ENCODE peak calls at places on chromosomes 3 and 15, in six cellular contexts. R is right cardiac atrium, Z is psoas muscle, N is pancreas, Q is heart right ventricle, A is Panc1. B is an unnamed sample. For H3K27me3, the result is how much of the 10 kb centered on the place peaks cover.

GRCh38 chr3:197189633-197190032 is 108.8 kb downstream of the DLG1 start:
- ATAC-seq in N (no peak), Q (no peak), R (no peak), Z (no peak), A (no peak), B (no peak)

GRCh38 chr15:81511160-81511559 is 137.1 kb upstream of the TMC3 start:
- ATAC-seq in Z (no peak), Q (no peak), N (no peak), A (no peak), R (no peak), B (no peak)

GRCh38 chr3:129651316-129652202 is 45.1 kb upstream of the PLXND1 start:
- ATAC-seq in Q (peak), Z (peak), A (peak), R (no peak), N (no peak), B (no peak)

GRCh38 chr15:71202712-71203111 is 87.4 kb downstream of the THSD4 start:
- ATAC-seq in R (no peak), Z (peak), N (no peak), A (no peak), Q (no peak), B (no peak)

GRCh38 chr3:31508452-31509146 is 24.1 kb upstream of the STT3B start:
- ATAC-seq in Q (no peak), Z (no peak), N (no peak), R (no peak), A (no peak), B (no peak)

GRCh38 chr3:41102053-41102556 is 97.2 kb upstream of the CTNNB1 start:
- ATAC-seq in A (no peak), R (no peak), N (no peak), Q (no peak), Z (no peak), B (no peak)

GRCh38 chr3:115087512-115087911 is 59.6 kb downstream of the ZBTB20 start:
- ATAC-seq in R (no peak), Q (no peak), N (no peak), A (no peak), Z (no peak), B (no peak)

GRCh38 chr3:178518660-178519396 is 17.4 kb upstream of the KCNMB2 start:
- ATAC-seq in A (no peak), Z (no peak), R (peak), Q (no peak), N (peak), B (no peak)

GRCh38 chr15:48273047-48273446 is 58.2 kb upstream of the DUT start:
- ATAC-seq in A (no peak), Z (no peak), N (no peak), R (no peak), Q (no peak), B (no peak)

GRCh38 chr3:121793078-121793477 is 41.8 kb downstream of the IQCB1 start:
- ATAC-seq in Z (no peak), Q (no peak), N (no peak), A (no peak), R (no peak), B (no peak)

GRCh38 chr3:46396129-46396528 is 10.7 kb downstream of the CCR5AS start:
- ATAC-seq in R (no peak), Z (no peak), A (no peak), Q (no peak), N (no peak), B (no peak)

GRCh38 chr3:127775398-127776109 is 46.8 kb downstream of the MGLL start:
- ATAC-seq in A (peak), Z (peak), Q (peak), N (peak), R (peak), B (peak)

DNA sequence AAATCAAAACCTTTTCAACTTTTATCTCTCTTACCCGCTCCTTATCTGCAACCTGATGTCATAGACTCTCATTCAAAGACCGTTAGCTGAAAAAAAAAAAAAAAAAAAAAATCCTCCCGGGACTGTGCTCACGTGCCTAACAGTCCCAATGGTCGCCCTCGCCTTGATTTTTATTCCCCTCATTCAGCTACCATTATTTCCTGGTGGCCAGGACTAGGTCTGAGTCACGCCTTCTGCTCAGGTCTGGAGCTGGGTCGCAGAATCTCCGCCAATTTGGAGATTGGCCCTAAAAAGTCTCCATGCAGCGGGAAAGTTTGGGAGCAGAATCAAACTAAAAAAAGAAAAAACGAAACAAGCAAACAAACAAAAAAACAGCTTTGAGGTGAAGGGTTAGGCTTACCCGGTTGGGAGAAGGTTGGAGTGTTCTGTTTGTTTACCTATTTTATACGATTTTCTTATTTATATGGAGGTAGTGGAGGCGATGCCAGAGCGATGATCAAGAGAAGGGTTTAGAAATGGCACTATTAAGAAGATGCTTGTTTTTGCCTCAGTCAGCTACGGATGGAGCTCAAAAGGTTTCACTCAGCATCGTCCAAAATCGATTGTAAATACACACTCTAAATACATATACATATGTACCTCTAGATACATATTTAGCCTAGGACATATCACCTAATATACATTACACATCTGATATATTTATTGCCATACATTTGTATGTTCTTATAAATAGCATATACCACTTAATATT is 51.1 kb downstream of the ZIC4 start:
- ATAC-seq in N (no peak), R (no peak), Z (no peak), A (no peak), Q (no peak), B (no peak)
- H3K27me3 ChIP-seq in N (under half), R (under half), Z (under half), A (under half), Q (half or more), B (half or more)

GRCh38 chr3:186327912-186328487 is 34.0 kb downstream of the DGKG start:
- ATAC-seq in Z (no peak), R (no peak), A (no peak), N (no peak), Q (no peak), B (no peak)
- H3K27me3 ChIP-seq in Z (under half), R (under half), A (under half), N (under half), Q (under half), B (under half)

DNA sequence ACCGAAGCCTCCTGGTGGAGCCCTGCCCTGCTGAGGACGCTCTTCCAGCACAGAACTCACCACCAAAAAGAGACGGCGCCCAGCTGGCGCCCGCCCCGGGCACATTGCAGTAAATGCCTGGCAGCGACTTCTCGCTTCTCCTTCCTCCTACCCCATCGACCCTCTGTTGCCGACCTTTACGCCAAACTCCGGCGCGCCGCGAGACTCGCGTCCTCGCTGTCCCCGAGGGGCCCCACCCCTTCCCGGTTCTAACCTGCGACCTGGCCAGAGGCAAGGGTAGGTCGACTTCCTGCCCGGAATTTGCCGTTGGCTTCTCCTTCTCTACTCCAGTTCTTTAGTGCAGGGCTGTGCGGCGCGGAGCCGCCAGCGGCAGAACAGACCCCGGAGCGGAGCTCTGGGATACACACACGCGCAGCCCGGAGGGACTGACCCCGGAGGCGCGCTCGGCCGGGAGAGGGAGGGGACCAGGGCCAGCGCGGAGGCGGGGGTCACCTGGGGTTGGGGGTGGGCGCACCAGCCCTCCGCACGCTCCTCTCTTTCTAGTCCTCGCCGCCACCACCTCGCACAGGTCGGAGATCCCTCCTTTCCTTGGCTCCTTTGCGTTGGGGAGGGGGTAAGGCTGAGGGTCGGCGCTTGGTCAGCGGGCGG is 226.6 kb upstream of the AZI2 start:
- ATAC-seq in A (no peak), R (peak), N (peak), Z (peak), Q (peak), B (peak)
- H3K27me3 ChIP-seq in A (under half), R (under half), N (under half), Z (under half), Q (under half), B (under half)

GRCh38 chr3:183435701-183436100 is 7.3 kb upstream of the MCF2L2 start:
- ATAC-seq in Q (no peak), N (no peak), A (no peak), R (no peak), Z (peak), B (no peak)
- H3K27me3 ChIP-seq in Q (under half), N (under half), A (under half), R (under half), Z (under half), B (under half)

B was measured in gastroesophageal sphincter.